ENCODE peak calls at places on chromosomes 4 and X, in nine cellular contexts. J, Z, S, E, U, V, L, I and O are unnamed samples.

GRCh38 chr4:84327526-84327925 is 171.6 kb downstream of the NKX6-1 start:
- DNase-seq in J (no peak), Z (no peak), S (no peak), E (no peak), U (no peak), V (no peak), L (no peak), I (no peak), O (no peak)

GRCh38 chrX:10158279-10158939 is 1.6 kb downstream of the CLCN4 start:
- DNase-seq in J (peak), Z (no peak), S (no peak), E (no peak), U (no peak), V (no peak), L (no peak), I (peak), O (no peak)

GRCh38 chrX:50180073-50180940 is 20.5 kb downstream of the AKAP4 start:
- DNase-seq in J (no peak), Z (no peak), S (no peak), E (no peak), U (no peak), V (no peak), L (no peak), I (no peak), O (no peak)

GRCh38 chr4:120850048-120850599 is 72.4 kb downstream of the PRDM5 start:
- DNase-seq in J (no peak), Z (no peak), S (no peak), E (peak), U (peak), V (no peak), L (peak), I (no peak), O (no peak)

GRCh38 chrX:153723351-153724251 is 586 bp downstream of the BCAP31 start:
- DNase-seq in J (peak), Z (peak), S (peak), E (no peak), U (peak), V (no peak), L (peak), I (peak), O (no peak)

GRCh38 chr4:101066586-101066985 is 280.7 kb downstream of the PPP3CA start:
- DNase-seq in J (no peak), Z (no peak), S (no peak), E (no peak), U (no peak), V (no peak), L (no peak), I (no peak), O (no peak)

GRCh38 chr4:53990641-53991040 is 73.8 kb downstream of the CHIC2 start:
- DNase-seq in J (no peak), Z (no peak), S (no peak), E (no peak), U (no peak), V (no peak), L (peak), I (no peak), O (no peak)

GRCh38 chrX:66200855-66201795 is 37.1 kb downstream of the HEPH start:
- DNase-seq in J (peak), Z (no peak), S (peak), E (no peak), U (peak), V (no peak), L (peak), I (no peak), O (no peak)

GRCh38 chr4:157674699-157675098 is 454.2 kb downstream of the GRIA2 start:
- DNase-seq in J (no peak), Z (no peak), S (no peak), E (no peak), U (no peak), V (no peak), L (no peak), I (no peak), O (no peak)

GRCh38 chrX:76279007-76279406 is 106.1 kb downstream of the PBDC1 start:
- DNase-seq in J (peak), Z (no peak), S (peak), E (no peak), U (peak), V (peak), L (peak), I (peak), O (peak)

GRCh38 chr4:184961693-184962092 is 56.6 kb upstream of the HELT start:
- DNase-seq in J (no peak), Z (no peak), S (peak), E (no peak), U (no peak), V (no peak), L (no peak), I (no peak), O (no peak)

GRCh38 chr4:48180234-48180633 is 46.2 kb upstream of the TXK start:
- DNase-seq in J (peak), Z (no peak), S (no peak), E (no peak), U (no peak), V (no peak), L (peak), I (no peak), O (no peak)

GRCh38 chr4:139718358-139718757 is 52.7 kb downstream of the MGST2 start:
- DNase-seq in J (no peak), Z (no peak), S (no peak), E (no peak), U (no peak), V (no peak), L (no peak), I (no peak), O (no peak)

GRCh38 chr4:174794706-174795105 is 34.3 kb downstream of the GLRA3 start:
- DNase-seq in J (peak), Z (no peak), S (no peak), E (no peak), U (no peak), V (no peak), L (no peak), I (no peak), O (no peak)

GRCh38 chr4:100995671-100996070 is 351.7 kb downstream of the PPP3CA start:
- DNase-seq in J (no peak), Z (no peak), S (no peak), E (no peak), U (no peak), V (no peak), L (no peak), I (no peak), O (no peak)

GRCh38 chr4:113293043-113293560 is 243.6 kb downstream of the ANK2 start:
- DNase-seq in J (no peak), Z (no peak), S (no peak), E (no peak), U (peak), V (no peak), L (peak), I (no peak), O (no peak)

GRCh38 chrX:140712413-140713173 is 3.0 kb downstream of the LINC00632 start:
- DNase-seq in J (peak), Z (peak), S (peak), E (no peak), U (peak), V (no peak), L (peak), I (peak), O (no peak)

GRCh38 chrX:42944381-42944998 is 166.5 kb upstream of the PPP1R2C start:
- DNase-seq in J (no peak), Z (no peak), S (no peak), E (no peak), U (no peak), V (no peak), L (no peak), I (no peak), O (no peak)

GRCh38 chrX:47573334-47574095 is 8.7 kb upstream of the TIMP1 start:
- DNase-seq in J (peak), Z (no peak), S (peak), E (peak), U (no peak), V (no peak), L (peak), I (peak), O (no peak)

GRCh38 chr4:6258026-6258360 is 11.7 kb upstream of the WFS1 start:
- DNase-seq in J (no peak), Z (no peak), S (no peak), E (no peak), U (no peak), V (no peak), L (no peak), I (no peak), O (no peak)

GRCh38 chr4:161320377-161320776 is 843.4 kb downstream of the FSTL5 start:
- DNase-seq in J (peak), Z (no peak), S (no peak), E (no peak), U (no peak), V (peak), L (peak), I (peak), O (no peak)

GRCh38 chrX:3712080-3712869 is 1.2 kb downstream of the PRKX start:
- DNase-seq in J (peak), Z (peak), S (peak), E (no peak), U (no peak), V (no peak), L (peak), I (peak), O (no peak)

DNA sequence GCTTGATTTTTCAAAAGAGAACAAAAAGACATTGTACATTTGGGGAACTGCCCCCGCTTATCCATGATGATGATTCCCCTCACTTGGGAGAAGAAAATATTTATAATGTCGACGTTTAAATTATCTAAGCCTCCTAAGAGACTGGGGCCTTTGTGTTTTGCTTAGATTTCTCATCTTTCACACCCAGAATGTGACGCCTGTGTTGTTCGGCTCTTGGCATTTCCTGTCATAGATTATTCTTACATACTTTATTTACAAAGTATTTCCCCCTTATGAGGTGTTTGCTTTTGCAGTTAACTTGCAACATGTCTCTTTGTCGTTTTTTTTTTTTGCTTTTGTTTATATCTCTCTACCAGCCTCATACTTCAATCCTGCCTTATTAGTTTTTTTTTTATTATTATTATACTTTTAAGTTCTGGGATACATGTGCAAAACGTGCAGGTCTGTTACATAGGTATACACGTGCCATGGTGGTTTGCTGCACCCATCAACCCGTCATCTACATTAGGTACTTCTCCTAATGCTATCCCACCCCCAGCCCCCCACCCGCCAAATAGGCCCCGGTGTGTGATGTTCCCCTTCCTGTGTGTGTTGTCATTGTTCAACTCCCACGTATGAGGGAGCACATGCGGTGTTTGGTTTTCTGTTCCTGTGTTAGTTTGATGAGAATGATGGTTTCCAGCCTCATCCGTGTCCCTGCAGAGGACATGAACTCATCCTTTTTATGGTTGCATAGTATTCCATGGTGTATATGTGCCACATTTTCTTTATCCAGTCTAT is 127.8 kb downstream of the FNIP2 start:
- DNase-seq in J (no peak), Z (no peak), S (no peak), E (no peak), U (no peak), V (no peak), L (peak), I (no peak), O (no peak)
- TF ChIP-seq CTCF in J (no peak), Z (no peak), S (no peak), E (no peak), U (peak), V (no peak), L (no peak), I (no peak), O (no peak)

GRCh38 chr4:1010522-1011021 is 854 bp upstream of the FGFRL1 start:
- DNase-seq in J (peak), Z (peak), S (peak), E (no peak), U (peak), V (no peak), L (peak), I (no peak), O (peak)

GRCh38 chr4:1008840-1009646 is 2.4 kb upstream of the FGFRL1 start:
- DNase-seq in J (no peak), Z (no peak), S (peak), E (no peak), U (no peak), V (no peak), L (no peak), I (no peak), O (no peak)

GRCh38 chr4:1012031-1012739 is 759 bp downstream of the FGFRL1 start:
- DNase-seq in J (peak), Z (peak), S (peak), E (no peak), U (no peak), V (no peak), L (no peak), I (peak), O (peak)

GRCh38 chr4:1011022-1011694 is at the start of gene FGFRL1:
- DNase-seq in J (peak), Z (peak), S (peak), E (no peak), U (peak), V (no peak), L (peak), I (peak), O (peak)

GRCh38 chr4:1009647-1010521 is 1.5 kb upstream of the FGFRL1 start:
- DNase-seq in J (peak), Z (peak), S (peak), E (no peak), U (no peak), V (no peak), L (peak), I (peak), O (peak)
- TF ChIP-seq CTCF in J (peak), Z (peak), S (no peak), E (peak), U (peak), V (no peak), L (no peak), I (peak), O (no peak)

DNA sequence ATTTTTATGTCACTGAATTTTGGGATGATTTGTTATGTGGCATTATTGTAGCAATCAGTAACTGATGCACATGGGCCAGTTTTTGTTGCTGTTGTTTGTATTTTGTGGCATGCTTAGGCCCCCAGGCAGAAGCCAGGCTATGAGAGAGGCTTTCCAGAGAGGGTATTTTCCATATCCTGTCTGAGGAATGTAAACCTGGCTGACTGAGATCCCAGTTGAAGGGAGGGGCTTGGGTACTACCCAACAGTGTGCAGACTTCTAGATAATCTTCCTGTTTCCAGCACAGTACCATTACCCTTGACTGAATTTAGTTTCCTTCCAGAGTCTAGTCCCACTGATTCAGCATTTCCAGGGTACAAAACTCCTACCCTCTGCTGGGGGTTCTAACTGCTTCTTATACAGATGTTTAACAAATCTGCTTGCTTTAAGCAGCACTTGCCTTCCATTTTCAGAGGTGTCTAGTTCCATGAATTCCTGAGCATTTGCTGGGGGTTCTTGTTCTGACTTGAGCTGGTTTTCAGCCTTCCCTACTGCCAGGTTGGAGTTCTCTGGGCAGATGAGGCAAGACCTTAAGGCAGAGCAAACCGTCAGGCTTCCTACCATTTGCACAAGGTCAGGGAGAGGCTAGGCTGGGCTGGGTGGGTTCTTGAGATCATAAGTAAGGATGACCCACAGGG is 104.7 kb upstream of the EGFL6 start:
- DNase-seq in J (no peak), Z (no peak), S (no peak), E (no peak), U (no peak), V (no peak), L (peak), I (no peak), O (no peak)
- TF ChIP-seq CTCF in J (no peak), Z (no peak), S (no peak), E (no peak), U (no peak), V (no peak), L (no peak), I (no peak), O (no peak)

GRCh38 chr4:168859100-168859499 is 151.0 kb downstream of the CBR4 start:
- DNase-seq in J (no peak), Z (no peak), S (no peak), E (no peak), U (no peak), V (no peak), L (no peak), I (no peak), O (no peak)

GRCh38 chr4:168857546-168858314 is 152.3 kb downstream of the CBR4 start:
- DNase-seq in J (no peak), Z (no peak), S (no peak), E (no peak), U (peak), V (no peak), L (peak), I (no peak), O (no peak)

GRCh38 chr4:168854216-168854921 is 155.7 kb downstream of the CBR4 start:
- DNase-seq in J (no peak), Z (no peak), S (no peak), E (no peak), U (no peak), V (no peak), L (peak), I (peak), O (no peak)

GRCh38 chr4:168856312-168856711 is 153.7 kb downstream of the CBR4 start:
- DNase-seq in J (peak), Z (no peak), S (no peak), E (no peak), U (peak), V (no peak), L (peak), I (no peak), O (no peak)

DNA sequence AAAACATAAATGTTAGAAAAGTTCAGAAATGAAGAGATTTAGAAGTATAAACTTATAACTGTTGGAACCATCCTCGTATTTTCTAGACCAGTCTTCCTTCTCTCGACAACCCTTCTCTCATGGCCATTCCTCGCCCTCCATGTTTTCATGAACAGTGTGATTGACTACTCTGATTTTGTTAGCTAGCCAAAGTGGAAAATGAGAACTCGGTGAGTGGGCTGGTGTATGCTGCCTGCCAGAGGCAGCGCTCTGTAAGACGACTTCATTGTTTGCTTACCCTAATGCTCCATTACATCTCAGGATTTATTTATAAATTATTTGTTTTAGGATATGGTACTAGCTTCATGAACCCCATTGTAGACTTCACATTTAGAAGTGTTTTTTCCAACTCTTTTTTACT is 153.0 kb downstream of the CBR4 start:
- DNase-seq in J (no peak), Z (no peak), S (no peak), E (no peak), U (no peak), V (no peak), L (no peak), I (no peak), O (no peak)
- TF ChIP-seq CTCF in J (no peak), Z (no peak), S (no peak), E (no peak), U (no peak), V (no peak), L (no peak), I (no peak), O (no peak)

GRCh38 chr4:4426511-4427477 is 39.9 kb downstream of the NSG1 start:
- DNase-seq in J (no peak), Z (no peak), S (no peak), E (no peak), U (no peak), V (no peak), L (no peak), I (no peak), O (no peak)
- TF ChIP-seq CTCF in J (no peak), Z (no peak), S (no peak), E (peak), U (peak), V (no peak), L (no peak), I (no peak), O (no peak)

GRCh38 chr4:7381221-7381889 is 53.4 kb downstream of the PSAPL1 start:
- DNase-seq in J (peak), Z (no peak), S (no peak), E (no peak), U (peak), V (no peak), L (no peak), I (no peak), O (peak)
- TF ChIP-seq CTCF in J (no peak), Z (no peak), S (no peak), E (peak), U (peak), V (no peak), L (no peak), I (no peak), O (no peak)

GRCh38 chr4:102959503-102959902 is 60.0 kb downstream of the SLC9B1 start:
- DNase-seq in J (no peak), Z (no peak), S (no peak), E (no peak), U (no peak), V (no peak), L (no peak), I (no peak), O (no peak)
- TF ChIP-seq CTCF in J (no peak), Z (no peak), S (no peak), E (no peak), U (no peak), V (no peak), L (no peak), I (no peak), O (no peak)

GRCh38 chr4:68577590-68577989 is 1.5 kb upstream of the UGT2B17 start:
- DNase-seq in J (no peak), Z (no peak), S (no peak), E (no peak), U (no peak), V (no peak), L (no peak), I (no peak), O (no peak)
- TF ChIP-seq CTCF in J (no peak), Z (no peak), S (no peak), E (no peak), U (no peak), V (no peak), L (no peak), I (no peak), O (no peak)